ENCODE peak calls at places on chromosomes 7 and 10, in nine cellular contexts. Q is H9; K is PC-9; N is left ventricle myocardium inferior; G is fibroblast of lung; T is prostate gland; J is CD4-positive, alpha-beta T cell; A is colonic mucosa; F is IMR-90. X is an unnamed sample.

GRCh38 chr10:4301296-4301695 is 516.3 kb upstream of the KLF6 start:
- DNase-seq in J (no peak), N (no peak), Q (no peak), F (no peak), A (no peak), K (no peak), T (no peak), G (peak), X (no peak)

GRCh38 chr7:94394058-94394398 is 667 bp upstream of the COL1A2 start:
- DNase-seq in Q (no peak), T (no peak), J (no peak), N (peak), K (no peak), G (peak), A (no peak), F (peak), X (peak)

GRCh38 chr7:129785457-129786178 is 167.1 kb downstream of the UBE2H start:
- DNase-seq in T (no peak), A (no peak), Q (no peak), G (no peak), N (no peak), J (no peak), K (peak), F (no peak), X (no peak)

GRCh38 chr10:21413680-21414079 is 111.8 kb downstream of the SKIDA1 start:
- DNase-seq in Q (no peak), N (no peak), T (no peak), F (no peak), K (no peak), J (no peak), G (no peak), A (no peak), X (no peak)

GRCh38 chr10:19832624-19833507 is 16.6 kb downstream of the PLXDC2 start:
- DNase-seq in F (no peak), T (peak), G (peak), J (no peak), A (no peak), N (no peak), K (no peak), Q (peak), X (no peak)

GRCh38 chr10:68135922-68136718 is 26.8 kb downstream of the MYPN start:
- DNase-seq in F (peak), G (peak), Q (no peak), K (peak), J (no peak), T (no peak), A (peak), N (no peak), X (no peak)

GRCh38 chr7:47331179-47331565 is 250.7 kb downstream of the TNS3 start:
- DNase-seq in K (no peak), T (no peak), N (no peak), Q (no peak), A (no peak), J (no peak), G (no peak), F (no peak), X (no peak)

GRCh38 chr10:58590152-58590551 is 77.5 kb downstream of the BICC1 start:
- DNase-seq in N (no peak), A (peak), G (peak), J (no peak), F (peak), T (no peak), Q (no peak), K (no peak), X (peak)

GRCh38 chr10:80415734-80416281 is 7.5 kb downstream of the PRXL2A start:
- DNase-seq in Q (no peak), J (no peak), N (no peak), G (no peak), T (no peak), K (no peak), A (no peak), F (no peak), X (no peak)

GRCh38 chr10:80412521-80412920 is 4.2 kb downstream of the PRXL2A start:
- DNase-seq in N (no peak), G (no peak), K (no peak), A (no peak), J (no peak), T (no peak), F (no peak), Q (no peak), X (no peak)

GRCh38 chr10:80413152-80413996 is 5.0 kb downstream of the PRXL2A start:
- DNase-seq in J (no peak), K (no peak), N (no peak), Q (no peak), T (peak), A (no peak), G (peak), F (peak), X (no peak)

GRCh38 chr10:80414126-80414898 is 6.0 kb downstream of the PRXL2A start:
- DNase-seq in K (no peak), N (no peak), Q (no peak), F (peak), G (no peak), A (peak), J (no peak), T (no peak), X (peak)

GRCh38 chr10:80416401-80417098 is 8.2 kb downstream of the PRXL2A start:
- DNase-seq in T (peak), Q (no peak), N (peak), J (no peak), A (no peak), F (no peak), K (no peak), G (peak), X (no peak)
- H3K27ac ChIP-seq in T (peak), Q (no peak), N (peak), J (no peak), A (peak), F (no peak), K (no peak), G (no peak), X (no peak)

GRCh38 chr7:139044813-139045794 is 9.3 kb upstream of the ZC3HAV1L start:
- DNase-seq in F (no peak), N (no peak), K (no peak), G (no peak), Q (no peak), A (no peak), J (no peak), T (no peak), X (no peak)
- TF ChIP-seq CTCF in F (no peak), N (no peak), K (no peak), G (no peak), Q (no peak), A (no peak), J (no peak), T (no peak), X (no peak)

GRCh38 chr7:105188201-105188600 is 174.2 kb downstream of the KMT2E start:
- DNase-seq in A (no peak), K (no peak), G (peak), Q (no peak), N (no peak), T (no peak), F (peak), J (no peak), X (no peak)

GRCh38 chr7:105189859-105190492 is 176.0 kb downstream of the KMT2E start:
- DNase-seq in K (peak), T (no peak), A (no peak), G (peak), J (no peak), F (peak), N (no peak), Q (no peak), X (no peak)

GRCh38 chr7:105191329-105191728 is 177.3 kb downstream of the KMT2E start:
- DNase-seq in K (peak), G (no peak), F (no peak), J (no peak), A (no peak), Q (no peak), N (no peak), T (no peak), X (no peak)

GRCh38 chr7:105185290-105186010 is 171.4 kb downstream of the KMT2E start:
- DNase-seq in T (no peak), J (no peak), A (no peak), F (no peak), Q (no peak), N (no peak), K (no peak), G (peak), X (no peak)

GRCh38 chr7:105187302-105188169 is 173.5 kb downstream of the KMT2E start:
- DNase-seq in N (no peak), A (no peak), F (peak), K (no peak), Q (no peak), J (no peak), G (peak), T (no peak), X (no peak)
- H3K27ac ChIP-seq in N (no peak), A (no peak), F (no peak), K (no peak), Q (no peak), J (no peak), G (no peak), T (no peak), X (no peak)

DNA sequence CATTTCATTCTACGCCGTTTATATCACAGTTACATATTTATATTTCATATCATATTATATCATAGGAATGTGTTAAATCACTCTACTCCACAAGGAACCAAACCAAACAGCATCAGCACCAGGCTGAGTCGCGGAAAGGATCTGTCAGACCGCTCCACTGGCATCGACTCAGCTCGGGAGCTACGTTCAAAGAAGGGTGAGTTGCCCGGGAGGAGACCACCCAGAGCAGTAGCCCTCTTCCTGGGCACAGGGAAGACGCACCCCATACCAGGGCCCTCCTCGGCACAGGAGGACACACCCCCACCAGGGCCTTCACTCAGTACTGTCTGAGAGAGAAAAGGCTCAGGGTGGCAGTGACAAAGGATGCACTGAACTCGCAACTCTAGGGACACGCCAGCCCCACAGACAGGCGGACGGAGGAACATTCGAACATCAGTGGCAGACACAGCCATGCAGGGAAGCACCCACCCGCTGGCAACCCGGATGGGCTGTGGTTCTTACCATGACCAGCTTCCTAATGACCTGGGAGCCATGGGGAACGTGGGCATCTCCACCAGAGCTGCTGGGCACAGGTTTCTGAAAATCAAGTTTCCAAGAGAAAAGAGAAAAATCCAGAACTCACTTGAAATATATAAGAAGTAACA is 28.7 kb downstream of the PITRM1 start:
- DNase-seq in K (no peak), J (no peak), G (no peak), A (no peak), N (no peak), Q (no peak), F (no peak), T (no peak), X (no peak)
- TF ChIP-seq CTCF in K (no peak), J (no peak), G (no peak), A (no peak), N (no peak), Q (no peak), F (no peak), T (no peak), X (no peak)

GRCh38 chr10:128049226-128050010 is 76.8 kb downstream of the MKI67 start:
- DNase-seq in G (no peak), N (no peak), A (no peak), T (no peak), Q (no peak), K (no peak), J (no peak), F (no peak), X (no peak)
- H3K27ac ChIP-seq in G (no peak), N (peak), A (peak), T (no peak), Q (no peak), K (no peak), J (no peak), F (no peak), X (no peak)